ENCODE peak calls at places on chromosomes 5 and 9, in four cellular contexts. I is Panc1, V is Peyer's patch, E is fibroblast of lung. T is an unnamed sample. For H3K4me1, the result is how much of the 10 kb centered on the place peaks cover.

GRCh38 chr9:132842124-132843005 is 35.7 kb downstream of the AK8 start:
- DNase-seq in I (no peak), V (no peak), E (no peak), T (no peak)

GRCh38 chr5:143341807-143342570 is 61.5 kb downstream of the NR3C1 start:
- DNase-seq in I (peak), V (no peak), E (peak), T (no peak)

GRCh38 chr5:171431251-171431777 is 11.9 kb downstream of the FGF18 start:
- DNase-seq in I (no peak), V (no peak), E (no peak), T (no peak)

GRCh38 chr5:52132053-52132452 is 655.7 kb upstream of the ITGA1 start:
- DNase-seq in I (no peak), V (no peak), E (no peak), T (no peak)

GRCh38 chr5:145945620-145946111 is 9.3 kb downstream of the SH3RF2 start:
- DNase-seq in I (no peak), V (no peak), E (no peak), T (no peak)

GRCh38 chr9:124782661-124783574 is 6.0 kb downstream of the OLFML2A start:
- DNase-seq in I (no peak), V (peak), E (no peak), T (no peak)

GRCh38 chr9:89881431-89881830 is 276.6 kb downstream of the GADD45G start:
- DNase-seq in I (no peak), V (no peak), E (no peak), T (no peak)

GRCh38 chr5:10724799-10725507 is 36.1 kb downstream of the DAP start:
- DNase-seq in I (peak), V (no peak), E (peak), T (no peak)

GRCh38 chr9:72141484-72141883 is 7.8 kb upstream of the GDA start:
- DNase-seq in I (no peak), V (no peak), E (no peak), T (no peak)

GRCh38 chr5:137137013-137137632 is 362.0 kb downstream of the SPOCK1 start:
- DNase-seq in I (no peak), V (no peak), E (peak), T (no peak)

GRCh38 chr5:123215929-123216702 is 127.1 kb downstream of the PRDM6 start:
- DNase-seq in I (no peak), V (no peak), E (no peak), T (no peak)

GRCh38 chr9:129108805-129109370 is 1.7 kb downstream of the CRAT start:
- DNase-seq in I (no peak), V (peak), E (no peak), T (no peak)

GRCh38 chr9:137168907-137169763 is 716 bp downstream of the LRRC26 start:
- DNase-seq in I (no peak), V (peak), E (peak), T (no peak)

GRCh38 chr9:120723547-120723946 is 9.3 kb upstream of the MEGF9 start:
- DNase-seq in I (no peak), V (no peak), E (peak), T (no peak)

GRCh38 chr9:108903437-108904103 is 30.4 kb downstream of the ELP1 start:
- DNase-seq in I (no peak), V (no peak), E (peak), T (no peak)

GRCh38 chr5:14167211-14167845 is 24.2 kb downstream of the TRIO start:
- DNase-seq in I (no peak), V (no peak), E (peak), T (no peak)

GRCh38 chr5:68562308-68562707 is 346.8 kb downstream of the PIK3R1 start:
- DNase-seq in I (no peak), V (no peak), E (peak), T (no peak)

GRCh38 chr5:147675168-147675567 is 107.4 kb downstream of the JAKMIP2 start:
- DNase-seq in I (no peak), V (no peak), E (no peak), T (no peak)

GRCh38 chr5:102511666-102512065 is 12.9 kb upstream of the SLCO6A1 start:
- DNase-seq in I (no peak), V (no peak), E (peak), T (no peak)

GRCh38 chr5:169442354-169443248 is 141.0 kb upstream of the SPDL1 start:
- DNase-seq in I (no peak), V (no peak), E (peak), T (peak)

GRCh38 chr5:55320571-55320970 is 12.8 kb downstream of the MTREX start:
- DNase-seq in I (no peak), V (no peak), E (no peak), T (no peak)

GRCh38 chr5:55327281-55327680 is 19.5 kb downstream of the MTREX start:
- DNase-seq in I (no peak), V (no peak), E (no peak), T (no peak)

GRCh38 chr5:55319481-55319880 is 11.7 kb downstream of the MTREX start:
- DNase-seq in I (no peak), V (no peak), E (no peak), T (no peak)

GRCh38 chr5:55324006-55324405 is 16.2 kb downstream of the MTREX start:
- DNase-seq in I (no peak), V (no peak), E (no peak), T (no peak)

GRCh38 chr5:55324815-55325418 is 17.1 kb downstream of the MTREX start:
- DNase-seq in I (no peak), V (no peak), E (peak), T (no peak)
- TF ChIP-seq CTCF in I (peak), V (peak), E (peak), T (peak)

GRCh38 chr5:132823481-132824050 is 6.9 kb downstream of the SHROOM1 start:
- DNase-seq in I (no peak), V (no peak), E (no peak), T (no peak)
- H3K4me1 ChIP-seq in I (under half), V (under half), E (under half), T (under half)

GRCh38 chr5:78968781-78969180 is 16.3 kb downstream of the ARSB start:
- DNase-seq in I (no peak), V (no peak), E (no peak), T (no peak)

GRCh38 chr5:78961743-78962142 is 23.4 kb downstream of the ARSB start:
- DNase-seq in I (no peak), V (no peak), E (peak), T (no peak)

GRCh38 chr5:78959767-78960166 is 25.3 kb downstream of the ARSB start:
- DNase-seq in I (no peak), V (no peak), E (no peak), T (no peak)

GRCh38 chr5:78964889-78965288 is 20.2 kb downstream of the ARSB start:
- DNase-seq in I (peak), V (no peak), E (peak), T (peak)
- TF ChIP-seq CTCF in I (peak), V (peak), E (peak), T (peak)

DNA sequence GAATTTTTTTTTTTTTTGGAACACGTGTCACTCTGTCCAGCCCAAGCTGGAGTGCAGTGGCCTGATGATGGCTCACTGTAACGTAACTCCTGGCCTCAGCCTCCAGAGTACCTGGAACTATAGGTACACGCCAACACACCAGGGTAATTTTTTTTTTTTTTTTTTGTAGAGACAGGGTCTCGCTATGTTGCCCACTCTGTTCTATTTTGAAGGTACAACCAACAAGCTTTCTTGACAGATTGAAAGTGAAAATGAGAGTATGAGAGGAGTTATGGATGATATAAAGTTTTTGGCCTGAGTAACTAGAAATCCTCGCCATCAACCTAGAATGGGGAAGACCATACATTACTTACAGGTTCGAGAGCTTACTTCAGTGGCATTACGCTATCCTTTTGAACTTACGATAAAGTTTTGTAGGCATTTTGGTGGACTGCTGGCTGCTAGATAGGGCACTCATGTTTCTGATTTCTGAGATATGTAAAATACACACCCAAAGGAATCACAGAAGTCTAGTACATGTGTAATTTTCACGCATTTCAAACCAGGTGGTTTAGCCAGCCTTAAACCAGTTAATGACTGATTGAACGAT is 806 bp upstream of the CDC42SE2 start:
- DNase-seq in I (no peak), V (no peak), E (no peak), T (no peak)
- H3K4me1 ChIP-seq in I (under half), V (under half), E (under half), T (under half)

GRCh38 chr5:36398137-36398536 is 96.4 kb upstream of the RANBP3L start:
- DNase-seq in I (no peak), V (no peak), E (peak), T (no peak)
- TF ChIP-seq CTCF in I (peak), V (peak), E (peak), T (no peak)

T was measured in mucosa of descending colon.